ENCODE peak calls at places on chromosomes 13 and 19, in eight cellular contexts. One of them, this sample, is unnamed.

GRCh38 chr13:27920677-27921420 is 1.0 kb downstream of the PDX1 start:
- DNase-seq in choroid plexus epithelial cell: peak
- DNase-seq in OCI-LY7: no peak
- DNase-seq in astrocyte of the spinal cord: no peak
- DNase-seq in mucosa of descending colon: no peak
- DNase-seq in cardiac muscle cell: peak
- DNase-seq in IMR-90: peak
- DNase-seq in tibial nerve: no peak
- DNase-seq in this sample: no peak

GRCh38 chr13:44293908-44294735 is 79.5 kb upstream of the SERP2 start:
- DNase-seq in choroid plexus epithelial cell: peak
- DNase-seq in OCI-LY7: no peak
- DNase-seq in astrocyte of the spinal cord: peak
- DNase-seq in mucosa of descending colon: no peak
- DNase-seq in cardiac muscle cell: no peak
- DNase-seq in IMR-90: peak
- DNase-seq in tibial nerve: no peak
- DNase-seq in this sample: peak

GRCh38 chr19:2587001-2587719 is 111.2 kb downstream of the GADD45B start:
- DNase-seq in choroid plexus epithelial cell: peak
- DNase-seq in OCI-LY7: no peak
- DNase-seq in astrocyte of the spinal cord: peak
- DNase-seq in mucosa of descending colon: peak
- DNase-seq in cardiac muscle cell: no peak
- DNase-seq in IMR-90: peak
- DNase-seq in tibial nerve: no peak
- DNase-seq in this sample: peak

GRCh38 chr19:47723573-47723923 is 10.3 kb downstream of the EHD2 start:
- DNase-seq in choroid plexus epithelial cell: peak
- DNase-seq in OCI-LY7: no peak
- DNase-seq in astrocyte of the spinal cord: peak
- DNase-seq in mucosa of descending colon: peak
- DNase-seq in cardiac muscle cell: no peak
- DNase-seq in IMR-90: peak
- DNase-seq in tibial nerve: no peak
- DNase-seq in this sample: peak

GRCh38 chr13:113001251-113002140 is 32.5 kb downstream of the MCF2L start:
- DNase-seq in choroid plexus epithelial cell: peak
- DNase-seq in OCI-LY7: no peak
- DNase-seq in astrocyte of the spinal cord: peak
- DNase-seq in mucosa of descending colon: no peak
- DNase-seq in cardiac muscle cell: peak
- DNase-seq in IMR-90: peak
- DNase-seq in tibial nerve: no peak
- DNase-seq in this sample: peak

GRCh38 chr13:99429670-99430069 is 71.6 kb upstream of the TM9SF2 start:
- DNase-seq in choroid plexus epithelial cell: no peak
- DNase-seq in OCI-LY7: peak
- DNase-seq in astrocyte of the spinal cord: no peak
- DNase-seq in mucosa of descending colon: no peak
- DNase-seq in cardiac muscle cell: no peak
- DNase-seq in IMR-90: no peak
- DNase-seq in tibial nerve: no peak
- DNase-seq in this sample: no peak

GRCh38 chr13:77745784-77746183 is 48.3 kb downstream of the SLAIN1 start:
- DNase-seq in choroid plexus epithelial cell: no peak
- DNase-seq in OCI-LY7: no peak
- DNase-seq in astrocyte of the spinal cord: no peak
- DNase-seq in mucosa of descending colon: no peak
- DNase-seq in cardiac muscle cell: no peak
- DNase-seq in IMR-90: no peak
- DNase-seq in tibial nerve: no peak
- DNase-seq in this sample: no peak

GRCh38 chr13:33711441-33711840 is 106.5 kb upstream of the RFC3 start:
- DNase-seq in choroid plexus epithelial cell: no peak
- DNase-seq in OCI-LY7: no peak
- DNase-seq in astrocyte of the spinal cord: no peak
- DNase-seq in mucosa of descending colon: no peak
- DNase-seq in cardiac muscle cell: no peak
- DNase-seq in IMR-90: no peak
- DNase-seq in tibial nerve: no peak
- DNase-seq in this sample: no peak

GRCh38 chr19:55210120-55210493 is 806 bp upstream of the PTPRH start:
- DNase-seq in choroid plexus epithelial cell: peak
- DNase-seq in OCI-LY7: no peak
- DNase-seq in astrocyte of the spinal cord: peak
- DNase-seq in mucosa of descending colon: no peak
- DNase-seq in cardiac muscle cell: no peak
- DNase-seq in IMR-90: peak
- DNase-seq in tibial nerve: no peak
- DNase-seq in this sample: peak

GRCh38 chr13:69857188-69857821 is 250.3 kb upstream of the ATXN8OS start:
- DNase-seq in choroid plexus epithelial cell: peak
- DNase-seq in OCI-LY7: peak
- DNase-seq in astrocyte of the spinal cord: peak
- DNase-seq in mucosa of descending colon: no peak
- DNase-seq in cardiac muscle cell: peak
- DNase-seq in IMR-90: peak
- DNase-seq in tibial nerve: no peak
- DNase-seq in this sample: peak

GRCh38 chr19:55082023-55082851 is 6.6 kb downstream of the EPS8L1 start:
- DNase-seq in choroid plexus epithelial cell: peak
- DNase-seq in OCI-LY7: peak
- DNase-seq in astrocyte of the spinal cord: peak
- DNase-seq in mucosa of descending colon: peak
- DNase-seq in cardiac muscle cell: no peak
- DNase-seq in IMR-90: peak
- DNase-seq in tibial nerve: no peak
- DNase-seq in this sample: peak

GRCh38 chr19:45507864-45508680 is 793 bp downstream of the VASP start:
- DNase-seq in choroid plexus epithelial cell: no peak
- DNase-seq in OCI-LY7: peak
- DNase-seq in astrocyte of the spinal cord: no peak
- DNase-seq in mucosa of descending colon: peak
- DNase-seq in cardiac muscle cell: no peak
- DNase-seq in IMR-90: no peak
- DNase-seq in tibial nerve: no peak
- DNase-seq in this sample: peak

GRCh38 chr13:100154835-100155463 is 66.1 kb downstream of the PCCA start:
- DNase-seq in choroid plexus epithelial cell: no peak
- DNase-seq in OCI-LY7: no peak
- DNase-seq in astrocyte of the spinal cord: no peak
- DNase-seq in mucosa of descending colon: no peak
- DNase-seq in cardiac muscle cell: no peak
- DNase-seq in IMR-90: no peak
- DNase-seq in tibial nerve: no peak
- DNase-seq in this sample: no peak

GRCh38 chr19:16412596-16413355 is 59.0 kb downstream of the EPS15L1 start:
- DNase-seq in choroid plexus epithelial cell: no peak
- DNase-seq in OCI-LY7: no peak
- DNase-seq in astrocyte of the spinal cord: no peak
- DNase-seq in mucosa of descending colon: peak
- DNase-seq in cardiac muscle cell: no peak
- DNase-seq in IMR-90: no peak
- DNase-seq in tibial nerve: no peak
- DNase-seq in this sample: no peak

GRCh38 chr13:109163052-109163413 is 533.6 kb downstream of the MYO16 start:
- DNase-seq in choroid plexus epithelial cell: no peak
- DNase-seq in OCI-LY7: no peak
- DNase-seq in astrocyte of the spinal cord: no peak
- DNase-seq in mucosa of descending colon: no peak
- DNase-seq in cardiac muscle cell: peak
- DNase-seq in IMR-90: no peak
- DNase-seq in tibial nerve: no peak
- DNase-seq in this sample: no peak

GRCh38 chr19:290539-291521 is at the start of gene PLPP2:
- DNase-seq in choroid plexus epithelial cell: peak
- DNase-seq in OCI-LY7: no peak
- DNase-seq in astrocyte of the spinal cord: peak
- DNase-seq in mucosa of descending colon: peak
- DNase-seq in cardiac muscle cell: no peak
- DNase-seq in IMR-90: no peak
- DNase-seq in tibial nerve: no peak
- DNase-seq in this sample: no peak

GRCh38 chr13:66410314-66410713 is 819.8 kb downstream of the PCDH9 start:
- DNase-seq in choroid plexus epithelial cell: peak
- DNase-seq in OCI-LY7: no peak
- DNase-seq in astrocyte of the spinal cord: peak
- DNase-seq in mucosa of descending colon: no peak
- DNase-seq in cardiac muscle cell: no peak
- DNase-seq in IMR-90: no peak
- DNase-seq in tibial nerve: no peak
- DNase-seq in this sample: no peak

GRCh38 chr19:1357695-1358094 is 26.0 kb upstream of the NDUFS7 start:
- DNase-seq in choroid plexus epithelial cell: no peak
- DNase-seq in OCI-LY7: no peak
- DNase-seq in astrocyte of the spinal cord: no peak
- DNase-seq in mucosa of descending colon: no peak
- DNase-seq in cardiac muscle cell: no peak
- DNase-seq in IMR-90: no peak
- DNase-seq in tibial nerve: no peak
- DNase-seq in this sample: no peak

GRCh38 chr19:35712910-35713845 is 4.6 kb upstream of the KMT2B start:
- DNase-seq in choroid plexus epithelial cell: no peak
- DNase-seq in OCI-LY7: no peak
- DNase-seq in astrocyte of the spinal cord: no peak
- DNase-seq in mucosa of descending colon: no peak
- DNase-seq in cardiac muscle cell: no peak
- DNase-seq in IMR-90: no peak
- DNase-seq in tibial nerve: no peak
- DNase-seq in this sample: no peak

GRCh38 chr13:30307194-30307965 is at the start of gene KATNAL1:
- DNase-seq in choroid plexus epithelial cell: peak
- DNase-seq in OCI-LY7: peak
- DNase-seq in astrocyte of the spinal cord: peak
- DNase-seq in mucosa of descending colon: peak
- DNase-seq in cardiac muscle cell: peak
- DNase-seq in IMR-90: peak
- DNase-seq in tibial nerve: peak
- DNase-seq in this sample: peak

GRCh38 chr19:20035935-20036334 is 3.4 kb downstream of the ZNF682 start:
- DNase-seq in choroid plexus epithelial cell: no peak
- DNase-seq in OCI-LY7: no peak
- DNase-seq in astrocyte of the spinal cord: no peak
- DNase-seq in mucosa of descending colon: no peak
- DNase-seq in cardiac muscle cell: no peak
- DNase-seq in IMR-90: no peak
- DNase-seq in tibial nerve: no peak
- DNase-seq in this sample: no peak
- H3K4me3 ChIP-seq in choroid plexus epithelial cell: no peak
- H3K4me3 ChIP-seq in OCI-LY7: no peak
- H3K4me3 ChIP-seq in astrocyte of the spinal cord: no peak
- H3K4me3 ChIP-seq in mucosa of descending colon: no peak
- H3K4me3 ChIP-seq in cardiac muscle cell: no peak
- H3K4me3 ChIP-seq in IMR-90: no peak
- H3K4me3 ChIP-seq in tibial nerve: no peak
- H3K4me3 ChIP-seq in this sample: no peak

DNA sequence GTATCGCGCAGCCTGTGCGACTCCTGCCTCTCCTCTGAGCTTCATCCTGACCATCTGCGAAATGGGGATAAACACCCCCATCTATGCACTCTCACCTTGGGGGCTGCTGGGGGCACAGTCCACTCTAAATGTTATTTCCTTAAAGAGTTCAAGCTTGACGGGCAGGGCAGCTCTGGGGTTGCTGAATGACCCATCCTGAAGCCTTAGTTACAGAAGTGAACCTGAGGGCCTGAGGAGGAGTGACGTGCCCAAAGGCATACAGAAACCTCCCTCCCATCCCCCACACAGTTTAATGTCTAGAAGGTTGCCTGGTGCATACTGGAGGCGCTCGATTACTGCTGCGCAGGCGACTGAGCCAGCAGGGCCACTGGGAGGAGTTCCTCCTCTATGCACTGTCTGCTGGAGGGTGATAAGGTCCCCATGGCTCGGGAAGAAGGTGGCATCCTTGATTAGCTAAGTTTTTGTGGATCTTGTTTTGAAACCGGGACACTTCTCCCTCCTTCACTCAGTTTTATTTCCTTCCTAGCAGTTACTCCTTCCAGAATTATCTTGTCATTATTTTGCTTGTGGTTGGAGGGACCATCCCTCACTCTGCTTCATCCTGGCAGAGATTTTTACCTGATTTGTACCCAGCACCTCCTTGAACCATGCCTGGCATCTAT is 572 bp upstream of the FKBP8 start:
- DNase-seq in choroid plexus epithelial cell: peak
- DNase-seq in OCI-LY7: peak
- DNase-seq in astrocyte of the spinal cord: peak
- DNase-seq in mucosa of descending colon: peak
- DNase-seq in cardiac muscle cell: peak
- DNase-seq in IMR-90: peak
- DNase-seq in tibial nerve: no peak
- DNase-seq in this sample: peak
- TF ChIP-seq CTCF in choroid plexus epithelial cell: no peak
- TF ChIP-seq CTCF in OCI-LY7: peak
- TF ChIP-seq CTCF in astrocyte of the spinal cord: no peak
- TF ChIP-seq CTCF in mucosa of descending colon: no peak
- TF ChIP-seq CTCF in cardiac muscle cell: no peak
- TF ChIP-seq CTCF in IMR-90: no peak
- TF ChIP-seq CTCF in tibial nerve: no peak
- TF ChIP-seq CTCF in this sample: no peak

GRCh38 chr13:60720590-60720989 is 323.6 kb downstream of the TDRD3 start:
- DNase-seq in choroid plexus epithelial cell: no peak
- DNase-seq in OCI-LY7: no peak
- DNase-seq in astrocyte of the spinal cord: no peak
- DNase-seq in mucosa of descending colon: no peak
- DNase-seq in cardiac muscle cell: no peak
- DNase-seq in IMR-90: no peak
- DNase-seq in tibial nerve: no peak
- DNase-seq in this sample: no peak
- H3K4me3 ChIP-seq in choroid plexus epithelial cell: no peak
- H3K4me3 ChIP-seq in OCI-LY7: no peak
- H3K4me3 ChIP-seq in astrocyte of the spinal cord: no peak
- H3K4me3 ChIP-seq in mucosa of descending colon: no peak
- H3K4me3 ChIP-seq in cardiac muscle cell: no peak
- H3K4me3 ChIP-seq in IMR-90: no peak
- H3K4me3 ChIP-seq in tibial nerve: no peak
- H3K4me3 ChIP-seq in this sample: no peak

DNA sequence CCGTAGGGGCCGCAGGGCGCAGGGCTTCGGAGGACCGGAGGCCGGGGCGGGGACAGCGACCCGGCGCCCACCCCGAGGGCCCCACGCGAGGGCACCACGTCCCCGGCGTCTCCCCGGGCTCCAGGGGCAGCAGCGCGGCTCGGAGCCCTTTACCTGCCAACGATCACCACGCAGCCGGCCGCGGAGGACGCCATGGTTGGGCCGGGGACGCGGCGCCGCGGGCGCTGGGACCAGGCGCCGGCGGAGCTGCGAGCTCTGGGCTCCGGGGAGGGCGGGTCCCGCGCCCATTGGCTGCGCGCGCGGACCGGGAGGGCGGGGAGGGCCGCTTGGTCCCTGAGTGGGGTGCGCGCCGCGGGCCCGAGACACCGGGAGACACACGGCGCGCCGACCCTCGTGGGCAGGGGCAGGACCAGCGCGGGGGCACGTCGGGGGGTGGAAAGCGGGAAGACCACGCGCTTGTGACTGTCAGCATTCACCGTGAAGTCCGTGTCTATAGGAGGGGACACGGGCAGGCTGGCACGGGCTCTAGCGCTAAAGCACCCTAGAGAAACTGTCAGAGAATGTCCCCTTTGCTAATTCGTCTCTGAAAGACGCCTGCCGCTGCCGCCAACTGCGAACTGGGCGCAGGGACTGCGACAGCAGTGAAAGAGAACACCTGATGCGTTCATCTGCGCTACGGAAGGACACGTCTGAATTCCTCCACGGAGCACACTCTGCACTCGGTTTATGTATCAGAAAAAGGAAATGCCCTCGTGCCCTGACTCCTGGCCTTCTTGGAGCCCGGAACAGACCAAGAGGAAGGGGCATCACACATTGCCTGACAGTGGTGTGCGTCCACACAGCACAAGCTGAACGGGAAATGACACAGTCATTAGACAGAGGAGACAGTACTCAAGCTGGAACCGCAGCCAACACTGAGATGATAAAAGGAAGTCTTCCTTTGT is at the start of gene CRYL1:
- DNase-seq in choroid plexus epithelial cell: peak
- DNase-seq in OCI-LY7: no peak
- DNase-seq in astrocyte of the spinal cord: peak
- DNase-seq in mucosa of descending colon: peak
- DNase-seq in cardiac muscle cell: peak
- DNase-seq in IMR-90: peak
- DNase-seq in tibial nerve: peak
- DNase-seq in this sample: peak
- TF ChIP-seq CTCF in choroid plexus epithelial cell: no peak
- TF ChIP-seq CTCF in OCI-LY7: no peak
- TF ChIP-seq CTCF in astrocyte of the spinal cord: no peak
- TF ChIP-seq CTCF in mucosa of descending colon: no peak
- TF ChIP-seq CTCF in cardiac muscle cell: no peak
- TF ChIP-seq CTCF in IMR-90: no peak
- TF ChIP-seq CTCF in tibial nerve: no peak
- TF ChIP-seq CTCF in this sample: no peak